ENCODE peak calls at places on chromosome 22, in seven cellular contexts. R is neuronal stem cell, I is IMR-90, Q is mesenchymal stem cell, L is H1, M is mesendoderm, P is trophoblast cell. A is an unnamed sample.

GRCh38 chr22:31377609-31378008 is 21.8 kb upstream of the DRG1 start:
- DNase-seq in P (no peak), Q (no peak), L (no peak), M (no peak), I (no peak), R (no peak), A (no peak)

GRCh38 chr22:19018256-19018655 is 82.2 kb upstream of the PRODH start:
- DNase-seq in R (no peak), P (no peak), I (no peak), M (no peak), Q (no peak), L (no peak), A (no peak)

GRCh38 chr22:27687984-27688545 is 113.5 kb downstream of the MN1 start:
- DNase-seq in I (no peak), Q (peak), R (no peak), P (no peak), M (peak), L (no peak), A (no peak)

GRCh38 chr22:35301370-35301874 is 1.7 kb downstream of the TOM1 start:
- DNase-seq in I (peak), Q (peak), M (peak), L (no peak), P (peak), R (no peak), A (no peak)

GRCh38 chr22:50148991-50149721 is 21.4 kb upstream of the PANX2 start:
- DNase-seq in I (peak), M (peak), Q (peak), P (peak), R (peak), L (peak), A (peak)

GRCh38 chr22:36931446-36931845 is 18.0 kb downstream of the CSF2RB start:
- DNase-seq in P (no peak), Q (no peak), M (no peak), L (no peak), I (no peak), R (no peak), A (no peak)

GRCh38 chr22:17366830-17367229 is 2.4 kb upstream of the CECR2 start:
- DNase-seq in P (no peak), Q (no peak), L (no peak), M (peak), I (no peak), R (peak), A (peak)

GRCh38 chr22:39309364-39309861 is 10.0 kb downstream of the RPL3 start:
- DNase-seq in Q (peak), I (no peak), M (peak), L (no peak), P (peak), R (no peak), A (peak)

GRCh38 chr22:40383905-40384304 is 13.5 kb downstream of the SGSM3 start:
- DNase-seq in I (peak), L (no peak), P (peak), M (peak), R (no peak), Q (peak), A (no peak)

GRCh38 chr22:45102896-45103420 is 60.8 kb upstream of the NUP50 start:
- DNase-seq in I (no peak), P (no peak), M (no peak), Q (no peak), R (no peak), L (no peak), A (no peak)

GRCh38 chr22:36594569-36594968 is 65.6 kb upstream of the EIF3D start:
- DNase-seq in P (no peak), R (no peak), L (no peak), M (no peak), I (no peak), Q (no peak), A (no peak)

GRCh38 chr22:30210235-30210831 is 36.2 kb downstream of the LIF start:
- DNase-seq in R (no peak), Q (peak), M (peak), L (no peak), I (peak), P (peak), A (peak)

GRCh38 chr22:24555496-24556253 is at the start of gene SNRPD3:
- DNase-seq in I (peak), L (peak), R (peak), M (peak), Q (peak), P (peak), A (peak)

GRCh38 chr22:27799334-27800249 is 2.0 kb downstream of the MN1 start:
- DNase-seq in L (no peak), R (no peak), M (no peak), Q (peak), I (no peak), P (no peak), A (peak)

GRCh38 chr22:37566329-37566837 is 6.1 kb downstream of the CDC42EP1 start:
- DNase-seq in I (no peak), R (no peak), P (no peak), Q (no peak), L (no peak), M (no peak), A (peak)

GRCh38 chr22:35555351-35555915 is 14.8 kb downstream of the RASD2 start:
- DNase-seq in L (no peak), R (no peak), P (no peak), Q (no peak), M (no peak), I (peak), A (no peak)

GRCh38 chr22:27022256-27022655 is 364.9 kb downstream of the MIAT start:
- DNase-seq in M (no peak), Q (no peak), R (no peak), L (no peak), I (no peak), P (no peak), A (no peak)

GRCh38 chr22:39327995-39328754 is 8.8 kb upstream of the RPL3 start:
- DNase-seq in Q (no peak), L (no peak), I (no peak), M (no peak), R (no peak), P (no peak), A (no peak)

GRCh38 chr22:30922151-30922611 is 46.4 kb downstream of the MORC2 start:
- DNase-seq in Q (no peak), M (no peak), I (peak), P (peak), R (no peak), L (no peak), A (no peak)

GRCh38 chr22:17172172-17172833 is 13.2 kb upstream of the HDHD5 start:
- DNase-seq in L (no peak), R (no peak), P (peak), I (no peak), Q (no peak), M (no peak), A (peak)

GRCh38 chr22:17831527-17832251 is 57.4 kb upstream of the BID start:
- DNase-seq in I (no peak), P (no peak), Q (no peak), M (no peak), L (no peak), R (no peak), A (no peak)

GRCh38 chr22:26487996-26488395 is 4.3 kb downstream of the SRRD start:
- DNase-seq in L (no peak), R (no peak), M (no peak), Q (no peak), I (no peak), P (no peak), A (no peak)

GRCh38 chr22:39698106-39698505 is 127.6 kb downstream of the CACNA1I start:
- DNase-seq in Q (no peak), L (no peak), R (no peak), P (no peak), M (no peak), I (no peak), A (no peak)

GRCh38 chr22:30393322-30393680 is 3.5 kb upstream of the SEC14L2 start:
- DNase-seq in L (no peak), M (no peak), Q (no peak), R (no peak), I (no peak), P (no peak), A (no peak)

GRCh38 chr22:35218079-35218478 is 39.2 kb upstream of the HMGXB4 start:
- DNase-seq in R (no peak), M (no peak), Q (no peak), I (peak), L (no peak), P (peak), A (no peak)

GRCh38 chr22:27032121-27032761 is 374.9 kb downstream of the MIAT start:
- DNase-seq in R (no peak), Q (no peak), L (peak), P (no peak), I (no peak), M (peak), A (peak)

DNA sequence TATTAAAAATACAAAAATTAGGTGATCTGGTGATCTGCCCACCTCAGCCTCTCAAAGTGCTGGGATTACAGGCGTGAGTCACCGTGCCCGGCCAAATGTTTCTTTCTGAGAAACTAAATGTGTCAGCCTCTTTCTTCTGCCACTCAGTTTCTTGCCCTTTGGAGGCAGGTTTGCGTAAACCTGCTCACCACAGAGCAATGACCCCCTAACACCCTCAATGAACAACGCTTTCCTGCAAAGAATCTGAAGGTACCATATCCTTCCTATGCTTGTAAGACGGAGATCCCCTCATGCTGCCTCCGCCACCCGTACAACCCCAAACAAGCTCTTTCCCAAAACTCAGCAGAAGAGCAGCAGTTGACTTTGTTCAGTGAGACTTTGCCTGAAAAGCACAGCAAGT is 38.7 kb upstream of the TTLL12 start:
- DNase-seq in L (no peak), P (no peak), Q (peak), R (no peak), I (no peak), M (no peak), A (no peak)
- H2AK5ac ChIP-seq in L (peak), P (no peak), Q (no peak), R (no peak), I (no peak), M (no peak), A (no peak)

DNA sequence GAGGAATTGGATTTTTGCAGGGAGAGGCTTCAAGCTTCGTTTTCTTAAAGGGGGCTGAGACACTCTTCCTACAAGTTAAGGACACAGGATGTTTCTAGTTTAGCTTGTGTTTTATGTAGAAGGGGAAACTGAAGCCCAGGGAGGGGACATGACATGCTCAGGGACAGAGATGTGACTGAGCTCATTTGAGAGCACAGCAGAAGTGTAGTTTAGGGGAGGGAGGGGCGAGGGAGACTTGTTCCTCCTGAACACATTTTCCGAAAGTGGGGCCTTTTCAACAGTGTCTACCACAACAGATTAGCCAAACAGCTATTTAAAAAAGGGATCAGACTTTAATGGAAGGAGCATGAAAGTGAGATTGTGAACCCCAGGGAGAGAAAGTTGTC is 148.1 kb downstream of the FBXO7 start:
- DNase-seq in R (no peak), L (no peak), I (no peak), M (peak), P (no peak), Q (no peak), A (no peak)
- H2AK5ac ChIP-seq in R (no peak), L (no peak), I (peak), M (no peak), P (no peak), Q (no peak), A (no peak)

GRCh38 chr22:42997577-42997976 is 17.4 kb downstream of the PACSIN2 start:
- DNase-seq in P (no peak), M (no peak), R (no peak), I (no peak), L (no peak), Q (peak), A (no peak)

GRCh38 chr22:42994276-42994916 is 20.6 kb downstream of the PACSIN2 start:
- DNase-seq in P (no peak), R (no peak), I (no peak), M (no peak), Q (no peak), L (no peak), A (no peak)

GRCh38 chr22:42993651-42994275 is 21.2 kb downstream of the PACSIN2 start:
- DNase-seq in Q (peak), L (no peak), P (no peak), I (peak), R (no peak), M (no peak), A (no peak)

GRCh38 chr22:42994917-42995562 is 19.9 kb downstream of the PACSIN2 start:
- DNase-seq in P (no peak), R (no peak), L (no peak), M (no peak), I (peak), Q (peak), A (no peak)

DNA sequence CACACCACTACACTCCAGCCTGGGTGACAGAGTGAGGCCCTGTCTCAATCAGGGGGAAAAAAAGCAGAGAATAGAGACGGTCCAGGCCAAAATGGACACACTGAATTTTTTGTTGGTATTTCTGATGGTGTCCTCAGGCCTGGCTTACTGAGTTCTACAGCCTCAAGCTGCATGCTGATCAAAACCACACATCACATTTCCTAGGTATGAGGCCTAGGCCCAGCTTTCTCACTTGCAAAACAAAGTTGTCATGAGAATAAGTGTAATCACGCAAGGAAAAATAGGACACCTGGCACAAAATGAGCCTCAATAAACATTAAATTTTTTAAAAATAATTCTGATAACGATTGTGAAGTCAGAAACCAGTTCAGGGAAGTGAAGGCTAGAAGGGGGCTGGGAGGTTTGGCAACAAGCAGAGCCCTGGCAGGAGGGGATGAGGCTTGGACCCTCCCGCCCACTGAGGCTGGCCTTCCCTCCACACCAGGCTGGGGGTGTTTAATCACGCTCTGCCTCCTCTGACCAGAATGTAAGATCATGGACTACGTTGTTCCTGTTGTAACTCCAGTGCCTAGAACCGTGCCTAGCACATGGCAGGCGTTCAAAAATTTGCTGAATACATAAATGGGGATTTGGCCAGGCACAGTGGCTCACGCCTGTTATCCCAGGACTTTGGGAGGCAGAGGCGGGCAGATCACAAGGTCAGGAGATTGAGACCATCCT is 18.1 kb downstream of the PACSIN2 start:
- DNase-seq in I (no peak), P (no peak), M (no peak), L (no peak), Q (no peak), R (no peak), A (no peak)
- H2AK5ac ChIP-seq in I (peak), P (peak), M (no peak), L (no peak), Q (peak), R (no peak), A (no peak)

GRCh38 chr22:49016909-49017768 is 810.5 kb downstream of the BRD1 start:
- DNase-seq in L (no peak), P (no peak), R (no peak), I (no peak), M (no peak), Q (no peak), A (peak)
- H2AK5ac ChIP-seq in L (no peak), P (no peak), R (no peak), I (no peak), M (no peak), Q (no peak), A (no peak)

GRCh38 chr22:20228055-20228938 is 39.8 kb downstream of the RTN4R start:
- DNase-seq in R (no peak), P (no peak), L (no peak), Q (no peak), M (no peak), I (no peak), A (no peak)

GRCh38 chr22:20229916-20230775 is 38.0 kb downstream of the RTN4R start:
- DNase-seq in P (no peak), M (no peak), Q (no peak), R (no peak), I (no peak), L (no peak), A (no peak)

GRCh38 chr22:20227363-20227762 is 40.8 kb downstream of the RTN4R start:
- DNase-seq in L (no peak), Q (no peak), P (no peak), M (no peak), R (no peak), I (no peak), A (no peak)

GRCh38 chr22:20230777-20231420 is 37.2 kb downstream of the RTN4R start:
- DNase-seq in I (no peak), Q (no peak), P (no peak), R (no peak), M (no peak), L (no peak), A (no peak)

GRCh38 chr22:20228939-20229272 is 39.2 kb downstream of the RTN4R start:
- DNase-seq in R (no peak), Q (no peak), I (no peak), M (no peak), L (no peak), P (no peak), A (no peak)
- H2AK5ac ChIP-seq in R (peak), Q (no peak), I (no peak), M (no peak), L (no peak), P (no peak), A (no peak)

GRCh38 chr22:20145206-20145831 is 5.5 kb downstream of the CCDC188 start:
- DNase-seq in L (no peak), R (no peak), P (no peak), Q (no peak), I (no peak), M (no peak), A (no peak)

GRCh38 chr22:20147286-20147988 is 3.4 kb downstream of the CCDC188 start:
- DNase-seq in P (no peak), I (no peak), L (no peak), M (no peak), Q (no peak), R (no peak), A (no peak)

GRCh38 chr22:20143883-20144665 is 6.8 kb downstream of the CCDC188 start:
- DNase-seq in M (no peak), R (no peak), L (no peak), Q (no peak), I (no peak), P (no peak), A (no peak)

GRCh38 chr22:20146777-20147176 is 4.1 kb downstream of the CCDC188 start:
- DNase-seq in L (no peak), I (no peak), R (no peak), Q (no peak), M (no peak), P (no peak), A (no peak)

DNA sequence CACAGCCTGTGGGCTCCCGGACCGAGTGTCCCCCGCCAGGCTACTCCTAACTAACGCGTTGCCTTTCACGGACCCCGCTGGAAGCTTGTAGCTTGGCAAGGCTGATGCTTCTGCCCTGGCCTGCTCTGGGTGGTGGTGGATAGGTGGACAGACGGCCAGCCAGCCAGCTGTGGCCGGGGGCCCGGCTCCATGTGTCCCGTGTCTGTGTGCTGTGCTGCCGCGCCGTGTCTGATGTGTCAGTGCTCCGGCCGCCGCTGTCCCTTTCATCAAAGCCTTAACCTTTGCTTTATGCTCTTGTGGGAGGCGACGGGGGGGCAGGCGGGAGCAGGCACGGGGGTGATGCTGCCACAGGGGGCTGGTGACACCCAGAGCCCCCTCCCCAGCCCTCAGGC is 5.0 kb downstream of the CCDC188 start:
- DNase-seq in L (no peak), Q (no peak), I (no peak), R (no peak), P (no peak), M (no peak), A (no peak)
- H2AK5ac ChIP-seq in L (no peak), Q (no peak), I (no peak), R (no peak), P (no peak), M (no peak), A (no peak)

GRCh38 chr22:46849951-46850350 is 87.5 kb downstream of the TBC1D22A start:
- DNase-seq in I (no peak), Q (no peak), R (no peak), P (no peak), M (no peak), L (no peak), A (no peak)

GRCh38 chr22:46849101-46849500 is 86.7 kb downstream of the TBC1D22A start:
- DNase-seq in I (no peak), R (no peak), M (no peak), P (no peak), L (no peak), Q (no peak), A (no peak)

GRCh38 chr22:46846154-46846831 is 83.8 kb downstream of the TBC1D22A start:
- DNase-seq in I (peak), L (no peak), Q (no peak), R (no peak), M (no peak), P (no peak), A (no peak)

GRCh38 chr22:46846832-46847355 is 84.4 kb downstream of the TBC1D22A start:
- DNase-seq in P (no peak), I (no peak), R (no peak), M (no peak), L (no peak), Q (no peak), A (no peak)

DNA sequence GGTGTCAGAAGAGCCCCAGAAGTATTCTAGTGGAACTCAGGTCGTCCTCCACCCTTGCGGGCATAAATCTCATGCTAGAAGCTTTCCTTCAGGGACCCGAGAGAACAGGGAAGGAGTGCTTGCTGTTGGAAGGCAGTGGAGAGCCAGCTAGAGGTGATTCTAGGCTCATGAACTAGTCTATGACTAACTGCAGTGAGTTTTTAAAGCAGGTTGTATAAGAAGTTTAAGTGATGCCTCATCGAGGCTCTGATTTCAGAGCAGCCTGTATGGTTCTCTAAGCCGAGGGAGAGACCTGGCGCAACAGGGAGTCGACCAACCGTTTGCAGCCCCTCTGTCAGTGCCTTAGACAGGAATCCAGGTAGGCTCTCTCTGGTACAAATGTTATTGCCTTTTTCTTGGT is 85.8 kb downstream of the TBC1D22A start:
- DNase-seq in P (peak), Q (no peak), R (no peak), L (no peak), M (no peak), I (peak), A (no peak)
- H2AK5ac ChIP-seq in P (no peak), Q (no peak), R (no peak), L (no peak), M (no peak), I (peak), A (no peak)